ENCODE peak calls at places on chromosomes 13 and 19, in five cellular contexts. F is transverse colon, E is GM12878, I is H1, Y is breast epithelium. H is an unnamed sample.

GRCh38 chr13:57018915-57019314 is 121.8 kb upstream of the PRR20A start:
- DNase-seq in F (peak), E (no peak), I (no peak), Y (no peak), H (no peak)

GRCh38 chr19:32748497-32748896 is 28.9 kb downstream of the TDRD12 start:
- DNase-seq in F (no peak), E (no peak), I (no peak), Y (no peak), H (no peak)

GRCh38 chr13:25276748-25277147 is 10.5 kb downstream of the MTMR6 start:
- DNase-seq in F (no peak), E (no peak), I (no peak), Y (no peak), H (no peak)

GRCh38 chr13:34733720-34734119 is 208.3 kb upstream of the NBEA start:
- DNase-seq in F (no peak), E (no peak), I (no peak), Y (no peak), H (no peak)

GRCh38 chr13:31452525-31452924 is 252.8 kb downstream of the B3GLCT start:
- DNase-seq in F (no peak), E (no peak), I (no peak), Y (no peak), H (no peak)

GRCh38 chr19:7874080-7874856 is at the start of gene PRR36:
- DNase-seq in F (no peak), E (no peak), I (no peak), Y (peak), H (no peak)

GRCh38 chr13:44064376-44064775 is 184.7 kb downstream of the LACC1 start:
- DNase-seq in F (no peak), E (no peak), I (no peak), Y (no peak), H (no peak)

GRCh38 chr13:30429721-30430694 is 7.7 kb downstream of the UBE2L5 start:
- DNase-seq in F (no peak), E (peak), I (no peak), Y (no peak), H (no peak)

GRCh38 chr19:389246-389934 is 19.6 kb downstream of the C2CD4C start:
- DNase-seq in F (no peak), E (no peak), I (no peak), Y (no peak), H (peak)

GRCh38 chr19:14138576-14139265 is 2.3 kb upstream of the ASF1B start:
- DNase-seq in F (no peak), E (no peak), I (no peak), Y (no peak), H (no peak)

GRCh38 chr13:38899581-38899980 is 91.0 kb downstream of the STOML3 start:
- DNase-seq in F (no peak), E (no peak), I (no peak), Y (no peak), H (no peak)

GRCh38 chr13:111119966-111120365 is 4.9 kb downstream of the ARHGEF7 start:
- DNase-seq in F (no peak), E (no peak), I (no peak), Y (no peak), H (no peak)

GRCh38 chr13:49052801-49053200 is 77.1 kb downstream of the FNDC3A start:
- DNase-seq in F (no peak), E (no peak), I (no peak), Y (no peak), H (no peak)

GRCh38 chr13:74193391-74193790 is 59.2 kb upstream of the KLF12 start:
- DNase-seq in F (no peak), E (no peak), I (no peak), Y (no peak), H (no peak)

GRCh38 chr19:32812571-32812970 is 57.0 kb downstream of the SLC7A9 start:
- DNase-seq in F (no peak), E (no peak), I (no peak), Y (no peak), H (no peak)

GRCh38 chr13:25493930-25494707 is 122.3 kb downstream of the ATP8A2 start:
- DNase-seq in F (no peak), E (no peak), I (no peak), Y (no peak), H (no peak)

GRCh38 chr13:78121001-78121400 is 202.4 kb upstream of the EDNRB start:
- DNase-seq in F (no peak), E (no peak), I (no peak), Y (no peak), H (no peak)

GRCh38 chr13:113371061-113371460 is 7.1 kb upstream of the GRTP1 start:
- DNase-seq in F (no peak), E (no peak), I (no peak), Y (no peak), H (no peak)
- TF ChIP-seq POLR2AphosphoS5 in F (no peak), E (no peak), I (no peak), Y (no peak), H (no peak)

DNA sequence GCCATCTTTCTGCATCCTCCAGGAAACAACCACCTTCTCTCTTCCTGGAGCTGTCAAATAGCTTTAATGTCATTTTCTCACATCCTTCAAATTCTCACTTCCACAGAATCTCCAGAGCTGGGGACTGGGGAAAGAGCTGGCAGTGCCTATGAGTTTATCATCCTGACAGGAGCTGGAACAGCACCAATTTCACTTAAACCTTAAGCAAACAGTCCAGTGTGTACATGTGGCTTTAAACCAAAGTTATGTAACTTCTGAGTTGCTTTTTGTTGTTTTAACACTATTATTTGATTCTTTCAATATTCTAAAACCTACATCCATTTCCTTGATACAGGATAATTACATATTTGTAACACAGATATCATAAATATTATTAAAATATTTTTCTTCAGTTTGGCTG is 331.5 kb upstream of the ARGLU1 start:
- DNase-seq in F (no peak), E (no peak), I (no peak), Y (no peak), H (no peak)
- TF ChIP-seq POLR2A in F (no peak), E (no peak), I (no peak), Y (no peak), H (no peak)

DNA sequence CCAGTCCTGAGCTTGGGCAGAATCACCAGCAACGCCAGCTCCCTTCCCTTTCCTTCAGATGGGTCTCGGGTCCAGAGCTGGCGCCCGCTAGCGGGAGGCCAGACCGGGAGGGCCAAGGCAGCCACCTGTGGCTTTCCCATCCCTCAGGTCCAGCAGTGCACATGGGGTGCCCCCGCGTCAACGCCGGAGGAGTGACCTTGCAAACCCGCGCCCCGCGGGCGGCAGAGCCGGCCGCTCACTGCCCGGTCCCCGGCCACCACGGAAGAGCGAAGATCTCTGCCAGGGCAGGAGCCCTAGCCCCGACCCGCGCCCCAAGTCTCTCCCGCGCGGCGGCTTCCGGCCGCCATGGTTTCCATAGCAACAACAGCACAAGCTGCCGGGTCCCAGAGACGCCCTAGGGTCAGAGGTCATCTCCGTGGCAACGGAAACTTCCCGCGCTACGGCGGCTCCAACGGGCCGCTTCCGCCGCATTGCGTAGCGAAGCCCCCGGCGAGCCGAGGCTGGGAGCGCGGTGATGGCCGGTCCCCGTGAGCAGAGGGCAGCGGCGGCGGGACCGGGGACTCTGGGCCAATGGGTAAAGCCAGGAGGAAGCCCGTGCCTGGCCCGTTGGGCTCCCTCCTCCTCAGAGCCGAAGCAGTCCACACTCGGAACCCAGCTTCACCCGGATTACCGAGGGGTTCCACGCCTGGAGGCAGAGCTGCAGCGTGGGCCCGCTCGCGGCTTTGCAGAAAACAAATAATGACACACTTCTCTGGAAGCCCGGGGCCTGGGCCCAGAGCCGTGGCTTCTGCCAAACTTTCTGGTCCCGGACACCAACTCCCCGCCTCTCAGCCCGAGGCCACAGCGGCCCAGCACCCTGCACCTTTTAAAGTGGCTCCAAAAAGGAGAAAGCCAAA is 7.4 kb downstream of the FGF14 start:
- DNase-seq in F (peak), E (peak), I (peak), Y (peak), H (peak)
- TF ChIP-seq POLR2AphosphoS5 in F (peak), E (peak), I (peak), Y (peak), H (peak)

DNA sequence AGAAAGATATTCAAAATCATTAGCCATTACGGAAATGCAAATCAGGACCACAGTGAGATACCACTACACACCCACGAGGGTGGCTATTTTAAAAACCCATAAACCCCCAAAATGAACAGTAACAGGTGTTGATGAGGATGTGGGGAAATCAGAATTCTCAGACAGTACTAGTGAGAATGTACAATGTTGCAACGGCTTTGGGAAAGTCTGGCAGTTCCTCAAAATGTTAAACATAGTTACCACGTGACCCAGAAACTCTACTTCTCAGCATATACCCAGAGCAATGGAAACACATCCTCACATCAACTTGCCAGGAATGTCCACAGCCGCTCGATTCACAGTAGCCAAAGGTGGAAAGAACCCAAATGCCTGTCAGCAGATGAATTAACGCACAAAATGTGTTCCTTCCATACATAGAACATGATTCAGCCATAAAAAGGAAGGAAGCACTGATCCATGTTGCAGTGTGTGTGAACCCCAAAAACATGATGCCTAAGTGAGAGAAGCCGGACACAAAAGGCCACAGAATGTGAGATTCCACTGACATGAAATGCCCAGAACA is 7.0 kb downstream of the PLVAP start:
- DNase-seq in F (no peak), E (peak), I (no peak), Y (no peak), H (no peak)
- TF ChIP-seq POLR2A in F (no peak), E (no peak), I (no peak), Y (no peak), H (no peak)

GRCh38 chr13:100506154-100506553 is 82.4 kb downstream of the GGACT start:
- DNase-seq in F (no peak), E (no peak), I (no peak), Y (no peak), H (no peak)

GRCh38 chr13:100508996-100509395 is 79.6 kb downstream of the GGACT start:
- DNase-seq in F (no peak), E (no peak), I (no peak), Y (no peak), H (no peak)

GRCh38 chr13:100506600-100507422 is 81.8 kb downstream of the GGACT start:
- DNase-seq in F (no peak), E (no peak), I (no peak), Y (no peak), H (no peak)

GRCh38 chr13:100510208-100510997 is 78.2 kb downstream of the GGACT start:
- DNase-seq in F (no peak), E (no peak), I (no peak), Y (no peak), H (no peak)

GRCh38 chr13:100508391-100508790 is 80.2 kb downstream of the GGACT start:
- DNase-seq in F (no peak), E (no peak), I (no peak), Y (no peak), H (no peak)
- TF ChIP-seq POLR2AphosphoS5 in F (no peak), E (no peak), I (no peak), Y (no peak), H (no peak)